ENCODE peak calls at places on chromosome 22, in seven cellular contexts. Z is stimulated activated CD4-positive, alpha-beta T cell treated with anti-CD3 and anti-CD28 coated beads, Interleukin-2, amount 100 ng/mL, for 48 hours; B is GM20000; K is fibroblast of lung; G is chondrocyte; W is A172; U is activated T-cell treated with anti-CD3 and anti-CD28 coated beads for 1 hour. C is an unnamed sample.

GRCh38 chr22:23305321-23305910 is 125.1 kb downstream of the BCR start:
- DNase-seq in Z (no peak), B (no peak), K (peak), G (peak), W (peak), U (no peak), C (no peak)

GRCh38 chr22:48089601-48090331 is 1327.3 kb downstream of the TBC1D22A start:
- DNase-seq in Z (no peak), B (no peak), K (peak), G (no peak), W (peak), U (no peak), C (peak)

GRCh38 chr22:40015346-40015976 is 20.7 kb downstream of the FAM83F start:
- DNase-seq in Z (no peak), B (no peak), K (peak), G (no peak), W (no peak), U (no peak), C (no peak)

GRCh38 chr22:38075105-38075825 is 8.7 kb downstream of the SLC16A8 start:
- DNase-seq in Z (no peak), B (no peak), K (no peak), G (no peak), W (no peak), U (no peak), C (no peak)

GRCh38 chr22:28594784-28595324 is 84.8 kb downstream of the TTC28 start:
- DNase-seq in Z (no peak), B (peak), K (peak), G (no peak), W (peak), U (no peak), C (peak)

GRCh38 chr22:22408731-22409696 is 99.5 kb downstream of the ZNF280B start:
- DNase-seq in Z (no peak), B (peak), K (peak), G (no peak), W (peak), U (no peak), C (no peak)

GRCh38 chr22:43993072-43993760 is 30.9 kb upstream of the PARVB start:
- DNase-seq in Z (peak), B (peak), K (peak), G (no peak), W (peak), U (peak), C (peak)

GRCh38 chr22:37880668-37881440 is 25.2 kb upstream of the MICALL1 start:
- DNase-seq in Z (no peak), B (no peak), K (peak), G (no peak), W (no peak), U (no peak), C (no peak)

GRCh38 chr22:26169312-26170111 is at the start of gene SEZ6L:
- DNase-seq in Z (no peak), B (peak), K (peak), G (no peak), W (no peak), U (no peak), C (no peak)

GRCh38 chr22:46377566-46378498 is 42.3 kb downstream of the TRMU start:
- DNase-seq in Z (no peak), B (no peak), K (peak), G (peak), W (peak), U (no peak), C (peak)

GRCh38 chr22:29801796-29802195 is 34.6 kb downstream of the UQCR10 start:
- DNase-seq in Z (no peak), B (no peak), K (no peak), G (no peak), W (no peak), U (no peak), C (no peak)

GRCh38 chr22:32660292-32660691 is 141.2 kb upstream of the TIMP3 start:
- DNase-seq in Z (peak), B (peak), K (peak), G (no peak), W (peak), U (peak), C (peak)

GRCh38 chr22:48918585-48919186 is 909.0 kb downstream of the BRD1 start:
- DNase-seq in Z (no peak), B (no peak), K (no peak), G (no peak), W (no peak), U (no peak), C (no peak)

GRCh38 chr22:35191412-35191811 is 65.9 kb upstream of the HMGXB4 start:
- DNase-seq in Z (no peak), B (no peak), K (peak), G (no peak), W (peak), U (no peak), C (peak)

GRCh38 chr22:45511847-45512261 is 9.2 kb downstream of the FBLN1 start:
- DNase-seq in Z (no peak), B (no peak), K (peak), G (no peak), W (peak), U (no peak), C (peak)

GRCh38 chr22:43298062-43298801 is 44.9 kb downstream of the SCUBE1 start:
- DNase-seq in Z (no peak), B (no peak), K (no peak), G (no peak), W (no peak), U (no peak), C (no peak)

GRCh38 chr22:37222440-37222971 is 10.2 kb upstream of the SSTR3 start:
- DNase-seq in Z (no peak), B (no peak), K (no peak), G (no peak), W (no peak), U (no peak), C (no peak)

GRCh38 chr22:20393705-20394476 is at the start of gene ZNF74:
- DNase-seq in Z (peak), B (peak), K (peak), G (no peak), W (peak), U (peak), C (peak)

GRCh38 chr22:18060646-18061620 is 16.9 kb upstream of the PEX26 start:
- DNase-seq in Z (no peak), B (no peak), K (peak), G (peak), W (peak), U (no peak), C (peak)

GRCh38 chr22:42363851-42364250 is 68.4 kb downstream of the NFAM1 start:
- DNase-seq in Z (no peak), B (no peak), K (no peak), G (no peak), W (no peak), U (no peak), C (no peak)

GRCh38 chr22:45248832-45249561 is 8.3 kb upstream of the KIAA0930 start:
- DNase-seq in Z (no peak), B (peak), K (no peak), G (no peak), W (no peak), U (no peak), C (no peak)

GRCh38 chr22:17884084-17884483 is 109.8 kb upstream of the BID start:
- DNase-seq in Z (no peak), B (no peak), K (no peak), G (no peak), W (no peak), U (no peak), C (no peak)

GRCh38 chr22:29883045-29883830 is at the start of gene MTMR3:
- DNase-seq in Z (peak), B (peak), K (peak), G (peak), W (peak), U (peak), C (peak)

GRCh38 chr22:23537421-23537820 is 42.7 kb downstream of the IGLL1 start:
- DNase-seq in Z (no peak), B (no peak), K (no peak), G (no peak), W (no peak), U (no peak), C (no peak)

GRCh38 chr22:30675436-30675835 is 7.8 kb upstream of the DUSP18 start:
- DNase-seq in Z (no peak), B (no peak), K (no peak), G (no peak), W (no peak), U (no peak), C (no peak)

GRCh38 chr22:30381250-30381649 is 6.0 kb downstream of the RNF215 start:
- DNase-seq in Z (peak), B (no peak), K (no peak), G (no peak), W (no peak), U (no peak), C (no peak)